ENCODE peak calls at places on chromosomes 5 and 9, in six cellular contexts. U is GM23248, C is kidney, S is fibroblast of lung, B is GM12878, K is A549. E is an unnamed sample.

GRCh38 chr9:22037954-22038690 is 29.0 kb upstream of the CDKN2B start:
- DNase-seq in B (no peak), K (no peak), S (no peak), U (peak; percentile 71), C (no peak), E (no peak)

GRCh38 chr5:4113905-4114304 is 518.3 kb downstream of the IRX1 start:
- DNase-seq in S (no peak), B (no peak), C (no peak), U (no peak), K (no peak), E (no peak)

GRCh38 chr9:138022121-138022741 is 144.6 kb downstream of the CACNA1B start:
- DNase-seq in U (peak; percentile 21), B (no peak), K (peak; percentile 34), S (no peak), C (no peak), E (no peak)

GRCh38 chr5:128318691-128319090 is 219.4 kb downstream of the FBN2 start:
- DNase-seq in K (no peak), B (no peak), U (no peak), C (no peak), S (no peak), E (no peak)

GRCh38 chr5:172172912-172173591 is 15.0 kb downstream of the STK10 start:
- DNase-seq in U (peak; percentile 40), K (no peak), B (no peak), C (no peak), S (no peak), E (no peak)

GRCh38 chr5:122943050-122943698 is 93.4 kb downstream of the PPIC start:
- DNase-seq in U (no peak), B (no peak), C (no peak), K (no peak), S (no peak), E (no peak)

GRCh38 chr9:72592501-72593403 is 71.3 kb downstream of the TMC1 start:
- DNase-seq in S (peak; percentile 49), B (peak; percentile 23), U (peak; percentile 74), C (no peak), K (peak; percentile 38), E (peak; percentile 46)

GRCh38 chr9:110255064-110255416 is 1.3 kb downstream of the TXN start:
- DNase-seq in U (no peak), C (peak; percentile 77), K (no peak), S (no peak), B (no peak), E (no peak)

GRCh38 chr9:5843450-5844249 is 10.7 kb upstream of the ERMP1 start:
- DNase-seq in B (no peak), S (peak; percentile 35), K (peak; percentile 57), C (peak; percentile 73), U (no peak), E (no peak)

GRCh38 chr5:167970002-167970401 is 321.4 kb upstream of the WWC1 start:
- DNase-seq in K (no peak), C (no peak), S (peak; percentile 78), U (peak; percentile 75), B (no peak), E (no peak)

GRCh38 chr5:33324667-33325307 is 116.0 kb upstream of the TARS1 start:
- DNase-seq in S (no peak), K (no peak), C (no peak), B (no peak), U (no peak), E (no peak)

GRCh38 chr5:7374186-7374585 is 21.8 kb upstream of the ADCY2 start:
- DNase-seq in U (no peak), C (no peak), K (no peak), B (no peak), S (no peak), E (no peak)
- H3K27ac ChIP-seq in U (no peak overlapping the region), C (no peak overlapping the region), K (no peak overlapping the region), B (no peak overlapping the region), S (no peak overlapping the region), E (no peak overlapping the region)

GRCh38 chr9:27117489-27118135 is 8.6 kb downstream of the TEK start:
- DNase-seq in S (peak; percentile 70), C (peak; percentile 81), K (peak; percentile 6), B (no peak), U (peak; percentile 79), E (peak; percentile 34)
- H3K27ac ChIP-seq in S (no peak overlapping the region), C (peak overlapping the region; percentile 37), K (peak overlapping the region; percentile 35), B (no peak overlapping the region), U (peak overlapping the region; percentile 55), E (peak overlapping the region; percentile 81)

GRCh38 chr9:105242557-105242956 is 1.9 kb upstream of the SLC44A1 start:
- DNase-seq in S (no peak), K (no peak), U (peak; percentile 43), B (no peak), C (no peak), E (no peak)
- H3K27ac ChIP-seq in S (no peak overlapping the region), K (no peak overlapping the region), U (peak overlapping the region; percentile 80), B (no peak overlapping the region), C (no peak overlapping the region), E (peak overlapping the region; percentile 42)

DNA sequence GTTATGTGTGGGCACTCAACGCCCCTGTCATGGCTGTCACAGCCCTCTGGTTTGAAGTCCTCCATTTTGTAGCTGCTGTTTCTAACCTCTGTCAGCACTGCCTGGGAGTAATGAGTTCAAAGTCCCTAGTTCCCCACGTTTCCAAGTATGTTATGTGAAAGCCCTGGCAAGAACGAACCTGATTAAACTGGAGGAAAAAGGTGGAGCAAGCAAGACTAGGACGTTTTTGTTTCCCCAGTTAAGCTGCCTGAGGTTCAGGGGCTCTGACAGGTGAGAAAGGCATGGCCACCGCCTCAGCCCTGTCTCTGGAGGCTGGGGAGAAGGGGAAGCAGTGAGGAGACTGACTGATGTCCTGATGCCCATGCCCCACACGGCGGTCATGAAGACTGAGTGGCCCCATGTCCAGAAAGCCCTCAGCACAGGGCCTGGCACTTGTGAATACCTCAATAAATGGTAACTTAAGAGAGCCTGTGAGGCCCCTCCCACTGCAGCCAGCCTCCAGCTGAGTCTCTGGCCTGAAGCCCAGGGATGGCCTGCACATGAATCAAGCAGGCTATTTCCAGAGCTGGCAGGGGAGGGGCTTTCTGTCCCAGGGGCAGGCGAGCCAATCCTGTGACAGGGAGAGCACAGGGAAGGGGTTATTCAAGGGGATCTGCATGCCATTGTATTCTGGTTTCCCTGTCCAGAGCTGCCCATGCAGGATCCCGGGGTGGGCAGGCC is 61.8 kb downstream of the PFDN1 start:
- DNase-seq in S (peak; percentile 92), K (peak; percentile 34), B (no peak), U (peak; percentile 95), C (peak; percentile 97), E (peak; percentile 94)
- H3K27ac ChIP-seq in S (peak overlapping the region; percentile 20), K (no peak overlapping the region), B (no peak overlapping the region), U (peak overlapping the region; percentile 11), C (peak overlapping the region; percentile 78), E (no peak overlapping the region)

GRCh38 chr9:16985559-16986348 is 115.3 kb upstream of the BNC2 start:
- DNase-seq in U (peak; percentile 90), B (no peak), C (no peak), K (no peak), S (peak; percentile 91), E (peak; percentile 86)
- H3K27ac ChIP-seq in U (peak overlapping the region; percentile 92), B (no peak overlapping the region), C (no peak overlapping the region), K (no peak overlapping the region), S (peak overlapping the region; percentile 78), E (peak overlapping the region; percentile 55)

DNA sequence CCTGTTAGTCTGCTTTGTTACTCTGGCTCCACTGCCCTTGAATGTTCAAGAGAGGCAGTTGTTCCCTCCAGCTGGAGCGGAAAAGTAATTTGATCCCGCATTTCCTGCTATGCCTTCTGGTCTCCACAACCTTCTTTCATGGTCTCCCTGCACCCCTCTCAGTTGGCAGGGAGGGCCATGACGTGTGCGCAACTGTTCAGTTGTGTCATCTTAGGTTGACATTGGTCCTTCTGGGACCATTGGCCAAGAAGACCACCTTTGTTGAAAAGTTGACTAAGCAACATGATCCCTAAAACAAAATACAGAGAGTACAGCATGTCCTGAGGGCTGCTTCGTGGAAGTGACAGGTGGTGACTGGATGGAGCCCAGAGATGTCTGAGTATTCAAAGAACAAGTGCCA is 192.5 kb upstream of the TUT7 start:
- DNase-seq in C (no peak), S (peak; percentile 11), K (no peak), U (no peak), B (no peak), E (no peak)
- H3K27ac ChIP-seq in C (no peak overlapping the region), S (no peak overlapping the region), K (no peak overlapping the region), U (no peak overlapping the region), B (no peak overlapping the region), E (no peak overlapping the region)